ENCODE peak calls at places on chromosomes 11 and 22, in seven cellular contexts. U is omental fat pad, T is Calu3, B is C1 segment of cervical spinal cord, R is NCI-H2081, D is HuH-7.5, M is occipital lobe. A is an unnamed sample.
A peak's percentile ranks its signal among the peaks of the same experiment; 100 is the strongest.

GRCh38 chr11:1924646-1925372 is 5.3 kb downstream of the TNNT3 start:
- DNase-seq in U (no peak), T (no peak), B (no peak), R (no peak), D (no peak), M (no peak), A (no peak)

GRCh38 chr11:78030429-78031325 is 7.6 kb upstream of the KCTD14 start:
- DNase-seq in U (no peak), T (peak; percentile 83), B (peak; percentile 92), R (peak; percentile 99), D (no peak), M (peak; percentile 80), A (peak; percentile 92)

GRCh38 chr11:95335989-95336388 is 105.0 kb upstream of the SESN3 start:
- DNase-seq in U (no peak), T (no peak), B (no peak), R (no peak), D (no peak), M (no peak), A (no peak)

GRCh38 chr11:32161293-32161692 is 70.4 kb downstream of the RCN1 start:
- DNase-seq in U (no peak), T (no peak), B (no peak), R (no peak), D (no peak), M (no peak), A (no peak)

GRCh38 chr11:46006418-46007070 is 84.1 kb downstream of the LARGE2 start:
- DNase-seq in U (no peak), T (peak; percentile 37), B (no peak), R (peak; percentile 83), D (peak; percentile 27), M (no peak), A (no peak)

GRCh38 chr22:19825904-19826618 is 28.6 kb downstream of the GNB1L start:
- DNase-seq in U (no peak), T (no peak), B (no peak), R (no peak), D (no peak), M (no peak), A (no peak)

GRCh38 chr22:21937041-21937820 is 15.4 kb downstream of the PPM1F start:
- DNase-seq in U (no peak), T (peak; percentile 25), B (peak; percentile 69), R (no peak), D (no peak), M (peak; percentile 31), A (peak; percentile 60)

GRCh38 chr11:93498099-93499040 is 44.8 kb downstream of the SMCO4 start:
- DNase-seq in U (no peak), T (no peak), B (no peak), R (no peak), D (no peak), M (no peak), A (no peak)

GRCh38 chr11:79193663-79194062 is 247.2 kb downstream of the TENM4 start:
- DNase-seq in U (no peak), T (no peak), B (no peak), R (no peak), D (no peak), M (no peak), A (no peak)

GRCh38 chr11:16669799-16670415 is 68.5 kb upstream of the C11orf58 start:
- DNase-seq in U (no peak), T (peak; percentile 79), B (no peak), R (no peak), D (no peak), M (no peak), A (no peak)

GRCh38 chr11:46983598-46983997 is 47.0 kb downstream of the CSTPP1 start:
- DNase-seq in U (no peak), T (no peak), B (no peak), R (no peak), D (no peak), M (no peak), A (no peak)

GRCh38 chr11:120330045-120330444 is 4.9 kb downstream of the TLCD5 start:
- DNase-seq in U (no peak), T (no peak), B (no peak), R (no peak), D (no peak), M (no peak), A (no peak)

GRCh38 chr22:42869463-42869862 is 12.4 kb upstream of the ARFGAP3 start:
- DNase-seq in U (no peak), T (no peak), B (no peak), R (no peak), D (no peak), M (no peak), A (no peak)

GRCh38 chr11:100434821-100435641 is 252.1 kb upstream of the ARHGAP42 start:
- DNase-seq in U (no peak), T (no peak), B (no peak), R (peak; percentile 2), D (no peak), M (no peak), A (no peak)

A was measured in anterior cingulate cortex.